ENCODE peak calls at places on chromosomes 1 and 21, in seven cellular contexts. One of them, this sample, is unnamed. For H3K36me3 and H3K4me1, the result is how much of the 10 kb centered on the place peaks cover.

GRCh38 chr1:19081218-19081893 is 124.9 kb upstream of the IFFO2 start:
- DNase-seq in CD8-positive, alpha-beta T cell: no peak
- DNase-seq in psoas muscle: peak
- DNase-seq in aorta: peak
- DNase-seq in HepG2: no peak
- DNase-seq in stomach: no peak
- DNase-seq in PC-9: no peak
- DNase-seq in this sample: peak

GRCh38 chr1:174165471-174166137 is 6.3 kb downstream of the RABGAP1L start:
- DNase-seq in CD8-positive, alpha-beta T cell: no peak
- DNase-seq in psoas muscle: peak
- DNase-seq in aorta: no peak
- DNase-seq in HepG2: no peak
- DNase-seq in stomach: no peak
- DNase-seq in PC-9: no peak
- DNase-seq in this sample: no peak

GRCh38 chr1:109880961-109881894 is 29.4 kb upstream of the CSF1 start:
- DNase-seq in CD8-positive, alpha-beta T cell: no peak
- DNase-seq in psoas muscle: no peak
- DNase-seq in aorta: no peak
- DNase-seq in HepG2: no peak
- DNase-seq in stomach: no peak
- DNase-seq in PC-9: peak
- DNase-seq in this sample: no peak

GRCh38 chr1:93585059-93585966 is 96.3 kb downstream of the BCAR3 start:
- DNase-seq in CD8-positive, alpha-beta T cell: no peak
- DNase-seq in psoas muscle: peak
- DNase-seq in aorta: peak
- DNase-seq in HepG2: peak
- DNase-seq in stomach: peak
- DNase-seq in PC-9: peak
- DNase-seq in this sample: peak

GRCh38 chr1:200885564-200886402 is 8.9 kb upstream of the INAVA start:
- DNase-seq in CD8-positive, alpha-beta T cell: no peak
- DNase-seq in psoas muscle: no peak
- DNase-seq in aorta: no peak
- DNase-seq in HepG2: no peak
- DNase-seq in stomach: no peak
- DNase-seq in PC-9: peak
- DNase-seq in this sample: no peak

GRCh38 chr1:83994111-83994510 is 4.8 kb downstream of the TTLL7 start:
- DNase-seq in CD8-positive, alpha-beta T cell: no peak
- DNase-seq in psoas muscle: no peak
- DNase-seq in aorta: no peak
- DNase-seq in HepG2: no peak
- DNase-seq in stomach: no peak
- DNase-seq in PC-9: no peak
- DNase-seq in this sample: no peak

GRCh38 chr1:228039504-228039903 is 32.7 kb downstream of the WNT3A start:
- DNase-seq in CD8-positive, alpha-beta T cell: no peak
- DNase-seq in psoas muscle: no peak
- DNase-seq in aorta: peak
- DNase-seq in HepG2: no peak
- DNase-seq in stomach: peak
- DNase-seq in PC-9: no peak
- DNase-seq in this sample: no peak

GRCh38 chr21:36255650-36256047 is 64.3 kb upstream of the MORC3 start:
- DNase-seq in CD8-positive, alpha-beta T cell: no peak
- DNase-seq in psoas muscle: no peak
- DNase-seq in aorta: no peak
- DNase-seq in HepG2: no peak
- DNase-seq in stomach: no peak
- DNase-seq in PC-9: no peak
- DNase-seq in this sample: no peak

GRCh38 chr1:240030236-240030635 is 61.4 kb upstream of the FMN2 start:
- DNase-seq in CD8-positive, alpha-beta T cell: no peak
- DNase-seq in psoas muscle: no peak
- DNase-seq in aorta: no peak
- DNase-seq in HepG2: no peak
- DNase-seq in stomach: no peak
- DNase-seq in PC-9: no peak
- DNase-seq in this sample: no peak

GRCh38 chr1:244102051-244102450 is 51.0 kb downstream of the ZBTB18 start:
- DNase-seq in CD8-positive, alpha-beta T cell: no peak
- DNase-seq in psoas muscle: no peak
- DNase-seq in aorta: no peak
- DNase-seq in HepG2: no peak
- DNase-seq in stomach: no peak
- DNase-seq in PC-9: no peak
- DNase-seq in this sample: no peak

GRCh38 chr1:25361901-25362300 is 23.8 kb downstream of the TMEM50A start:
- DNase-seq in CD8-positive, alpha-beta T cell: no peak
- DNase-seq in psoas muscle: no peak
- DNase-seq in aorta: no peak
- DNase-seq in HepG2: no peak
- DNase-seq in stomach: no peak
- DNase-seq in PC-9: no peak
- DNase-seq in this sample: no peak

GRCh38 chr1:214108097-214108446 is 120.3 kb downstream of the PROX1 start:
- DNase-seq in CD8-positive, alpha-beta T cell: no peak
- DNase-seq in psoas muscle: no peak
- DNase-seq in aorta: no peak
- DNase-seq in HepG2: peak
- DNase-seq in stomach: no peak
- DNase-seq in PC-9: no peak
- DNase-seq in this sample: no peak

GRCh38 chr1:235679005-235679404 is 29.4 kb upstream of the GNG4 start:
- DNase-seq in CD8-positive, alpha-beta T cell: no peak
- DNase-seq in psoas muscle: no peak
- DNase-seq in aorta: no peak
- DNase-seq in HepG2: peak
- DNase-seq in stomach: no peak
- DNase-seq in PC-9: no peak
- DNase-seq in this sample: no peak

GRCh38 chr1:113201560-113201959 is 128.6 kb downstream of the LRIG2 start:
- DNase-seq in CD8-positive, alpha-beta T cell: no peak
- DNase-seq in psoas muscle: no peak
- DNase-seq in aorta: no peak
- DNase-seq in HepG2: no peak
- DNase-seq in stomach: no peak
- DNase-seq in PC-9: peak
- DNase-seq in this sample: no peak

GRCh38 chr1:67869233-67869632 is 36.0 kb upstream of the GNG12 start:
- DNase-seq in CD8-positive, alpha-beta T cell: no peak
- DNase-seq in psoas muscle: no peak
- DNase-seq in aorta: no peak
- DNase-seq in HepG2: no peak
- DNase-seq in stomach: no peak
- DNase-seq in PC-9: no peak
- DNase-seq in this sample: no peak

DNA sequence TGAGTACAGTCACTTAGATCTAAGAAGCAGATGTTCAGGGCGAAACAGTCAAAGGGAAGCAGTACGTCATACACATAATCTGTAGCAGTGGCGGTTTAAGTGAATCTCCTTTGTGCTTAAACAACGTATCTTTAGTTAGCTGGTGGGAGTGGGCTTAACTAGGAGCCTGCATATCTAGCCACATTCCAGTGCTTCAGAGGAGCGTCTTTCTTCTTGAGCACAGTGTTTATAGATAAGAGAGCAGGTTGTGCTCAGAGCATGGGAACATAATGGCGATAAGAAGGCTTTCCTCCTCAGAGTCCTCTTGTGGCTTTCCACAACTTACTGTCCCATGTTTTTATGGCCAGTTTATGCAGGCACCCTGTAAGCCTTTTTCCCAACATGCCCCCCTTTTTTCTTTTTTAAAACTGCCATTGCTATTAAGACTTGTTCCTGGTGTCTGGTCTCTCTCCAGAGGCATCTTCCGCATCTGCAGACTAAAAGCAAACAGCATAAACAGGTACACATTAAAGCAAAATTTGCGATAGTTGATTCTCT is 3.2 kb downstream of the DAP3 start:
- DNase-seq in CD8-positive, alpha-beta T cell: no peak
- DNase-seq in psoas muscle: no peak
- DNase-seq in aorta: no peak
- DNase-seq in HepG2: no peak
- DNase-seq in stomach: no peak
- DNase-seq in PC-9: no peak
- DNase-seq in this sample: no peak
- H3K36me3 ChIP-seq in CD8-positive, alpha-beta T cell: under half
- H3K36me3 ChIP-seq in psoas muscle: under half
- H3K36me3 ChIP-seq in aorta: under half
- H3K36me3 ChIP-seq in HepG2: under half
- H3K36me3 ChIP-seq in stomach: under half
- H3K36me3 ChIP-seq in PC-9: under half
- H3K36me3 ChIP-seq in this sample: under half

DNA sequence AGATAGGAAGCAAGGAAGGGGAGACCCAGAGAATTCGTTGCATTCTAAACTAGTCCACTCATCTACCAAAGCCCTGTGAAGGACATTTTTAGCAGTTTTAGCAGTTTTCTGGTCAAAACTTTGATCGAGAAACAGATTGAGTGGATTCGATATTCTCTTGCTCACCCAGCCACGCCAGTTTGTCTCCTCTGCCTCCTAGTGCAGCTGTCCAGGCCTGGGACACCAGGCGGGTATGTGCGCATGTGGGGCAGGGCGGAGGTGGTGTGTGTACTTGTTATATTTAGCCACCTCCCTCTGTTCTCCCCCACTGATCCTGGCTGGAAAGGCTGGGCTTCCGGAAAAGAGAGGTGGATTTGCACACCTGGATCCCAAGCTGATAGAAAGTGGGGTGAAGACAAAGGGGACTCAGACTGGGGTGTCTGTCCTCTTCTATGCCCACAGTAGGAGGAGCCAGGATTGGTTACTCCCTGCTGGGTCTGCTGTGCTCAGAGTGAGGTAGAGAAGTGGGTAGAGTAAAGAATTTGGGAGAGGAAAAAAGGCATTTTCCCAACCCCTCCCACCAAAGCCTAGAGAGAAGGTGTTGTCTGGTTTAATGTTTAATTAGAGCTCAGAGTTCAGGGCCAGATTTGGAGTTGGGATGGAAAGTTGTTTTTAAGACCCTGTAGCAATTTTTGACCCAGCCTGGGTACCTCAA is 3.8 kb downstream of the LMNA start:
- DNase-seq in CD8-positive, alpha-beta T cell: no peak
- DNase-seq in psoas muscle: peak
- DNase-seq in aorta: peak
- DNase-seq in HepG2: peak
- DNase-seq in stomach: peak
- DNase-seq in PC-9: no peak
- DNase-seq in this sample: no peak
- H3K4me1 ChIP-seq in CD8-positive, alpha-beta T cell: under half
- H3K4me1 ChIP-seq in psoas muscle: half or more
- H3K4me1 ChIP-seq in aorta: under half
- H3K4me1 ChIP-seq in HepG2: half or more
- H3K4me1 ChIP-seq in stomach: half or more
- H3K4me1 ChIP-seq in PC-9: half or more
- H3K4me1 ChIP-seq in this sample: under half

DNA sequence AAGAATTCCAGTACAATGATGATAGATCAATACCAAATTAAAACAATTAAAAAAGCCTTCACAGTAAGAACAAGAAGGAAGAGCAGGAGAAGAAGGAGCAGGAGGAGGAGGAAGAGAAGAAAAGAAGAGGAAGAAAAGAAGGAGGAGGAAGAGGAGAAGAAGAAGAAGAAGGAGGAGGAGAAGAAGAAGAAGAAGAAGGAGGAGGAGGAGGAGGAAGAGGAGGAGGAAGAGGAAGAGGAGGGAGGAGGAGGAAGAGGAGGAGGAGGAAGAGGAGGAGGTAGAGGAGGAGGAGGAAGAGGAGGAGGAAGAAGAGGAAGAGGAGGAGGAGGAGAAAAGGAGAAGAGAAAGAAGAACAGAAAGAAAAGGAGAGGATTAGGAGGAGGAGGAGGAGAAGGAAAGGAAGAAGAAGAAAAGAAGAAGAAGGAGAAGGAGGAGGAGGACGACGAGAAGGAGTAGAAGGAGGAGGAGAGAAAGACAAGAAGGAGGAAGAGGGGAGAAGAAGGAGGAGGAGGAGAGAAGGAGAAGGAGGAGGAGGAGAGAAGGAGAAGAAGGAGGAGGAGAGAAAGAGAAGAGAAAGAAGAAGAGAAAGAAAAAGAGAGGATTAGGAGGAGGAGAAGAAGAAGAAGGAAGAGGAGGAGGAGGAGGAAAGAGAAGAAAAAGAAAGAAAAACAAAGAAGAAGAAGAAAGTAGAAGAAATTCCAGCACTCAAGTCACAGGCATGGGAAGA is 68.5 kb upstream of the GRIK3 start:
- DNase-seq in CD8-positive, alpha-beta T cell: no peak
- DNase-seq in psoas muscle: no peak
- DNase-seq in aorta: no peak
- DNase-seq in HepG2: no peak
- DNase-seq in stomach: no peak
- DNase-seq in PC-9: no peak
- DNase-seq in this sample: no peak
- H3K36me3 ChIP-seq in CD8-positive, alpha-beta T cell: under half
- H3K36me3 ChIP-seq in psoas muscle: under half
- H3K36me3 ChIP-seq in aorta: under half
- H3K36me3 ChIP-seq in HepG2: under half
- H3K36me3 ChIP-seq in stomach: under half
- H3K36me3 ChIP-seq in PC-9: under half
- H3K36me3 ChIP-seq in this sample: under half

GRCh38 chr1:54358503-54359168 is 47.6 kb downstream of the SSBP3 start:
- DNase-seq in CD8-positive, alpha-beta T cell: no peak
- DNase-seq in psoas muscle: no peak
- DNase-seq in aorta: peak
- DNase-seq in HepG2: no peak
- DNase-seq in stomach: no peak
- DNase-seq in PC-9: no peak
- DNase-seq in this sample: no peak

GRCh38 chr1:54359393-54360162 is 46.6 kb downstream of the SSBP3 start:
- DNase-seq in CD8-positive, alpha-beta T cell: no peak
- DNase-seq in psoas muscle: no peak
- DNase-seq in aorta: no peak
- DNase-seq in HepG2: no peak
- DNase-seq in stomach: no peak
- DNase-seq in PC-9: no peak
- DNase-seq in this sample: no peak

GRCh38 chr1:54356680-54357147 is 49.5 kb downstream of the SSBP3 start:
- DNase-seq in CD8-positive, alpha-beta T cell: peak
- DNase-seq in psoas muscle: no peak
- DNase-seq in aorta: no peak
- DNase-seq in HepG2: no peak
- DNase-seq in stomach: no peak
- DNase-seq in PC-9: no peak
- DNase-seq in this sample: no peak

GRCh38 chr1:54355931-54356679 is 50.1 kb downstream of the SSBP3 start:
- DNase-seq in CD8-positive, alpha-beta T cell: no peak
- DNase-seq in psoas muscle: no peak
- DNase-seq in aorta: peak
- DNase-seq in HepG2: peak
- DNase-seq in stomach: no peak
- DNase-seq in PC-9: no peak
- DNase-seq in this sample: no peak

DNA sequence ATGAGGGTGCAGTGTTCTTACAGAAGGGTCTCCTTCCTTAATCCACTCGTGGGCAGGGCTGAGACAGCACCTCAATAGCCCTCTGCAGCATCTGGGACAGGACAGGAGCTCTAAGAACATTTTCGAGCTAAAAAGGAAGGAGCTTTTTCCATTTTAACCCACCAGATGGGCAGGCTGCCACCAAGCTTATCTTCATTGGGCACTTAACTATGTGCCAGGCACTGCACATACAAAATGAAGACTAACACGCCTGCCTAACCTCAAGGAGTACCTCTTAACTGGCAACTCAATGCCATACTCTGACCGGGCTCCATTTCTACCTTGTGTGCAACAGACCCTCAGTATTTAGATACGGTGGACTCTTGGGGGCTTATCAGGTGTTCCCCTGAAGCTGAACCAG is 48.2 kb downstream of the SSBP3 start:
- DNase-seq in CD8-positive, alpha-beta T cell: no peak
- DNase-seq in psoas muscle: no peak
- DNase-seq in aorta: no peak
- DNase-seq in HepG2: no peak
- DNase-seq in stomach: peak
- DNase-seq in PC-9: no peak
- DNase-seq in this sample: no peak
- H3K4me1 ChIP-seq in CD8-positive, alpha-beta T cell: under half
- H3K4me1 ChIP-seq in psoas muscle: half or more
- H3K4me1 ChIP-seq in aorta: under half
- H3K4me1 ChIP-seq in HepG2: under half
- H3K4me1 ChIP-seq in stomach: half or more
- H3K4me1 ChIP-seq in PC-9: under half
- H3K4me1 ChIP-seq in this sample: under half

This sample was measured in lung.